ENCODE peak calls at places on chromosome 14, in five cellular contexts. One of them, this sample, is unnamed.

GRCh38 chr14:23370221-23370620 is 2.4 kb upstream of the IL25 start:
- DNase-seq in activated T-helper 1 cell treated with Interleukin-2 at 50 U/mL for 16 hours: no peak
- DNase-seq in cardiac fibroblast: no peak
- DNase-seq in HTR-8/SVneo: no peak
- DNase-seq in stimulated activated CD4-positive, alpha-beta T cell treated with anti-CD3 and anti-CD28 coated beads, Interleukin-2, amount 100 ng/mL, for 24 hours: no peak
- DNase-seq in this sample: no peak

GRCh38 chr14:101027291-101027690 is 123.8 kb upstream of the RTL1 start:
- DNase-seq in activated T-helper 1 cell treated with Interleukin-2 at 50 U/mL for 16 hours: no peak
- DNase-seq in cardiac fibroblast: no peak
- DNase-seq in HTR-8/SVneo: no peak
- DNase-seq in stimulated activated CD4-positive, alpha-beta T cell treated with anti-CD3 and anti-CD28 coated beads, Interleukin-2, amount 100 ng/mL, for 24 hours: no peak
- DNase-seq in this sample: no peak

GRCh38 chr14:68704736-68705720 is 87.8 kb downstream of the ZFP36L1 start:
- DNase-seq in activated T-helper 1 cell treated with Interleukin-2 at 50 U/mL for 16 hours: no peak
- DNase-seq in cardiac fibroblast: peak
- DNase-seq in HTR-8/SVneo: no peak
- DNase-seq in stimulated activated CD4-positive, alpha-beta T cell treated with anti-CD3 and anti-CD28 coated beads, Interleukin-2, amount 100 ng/mL, for 24 hours: no peak
- DNase-seq in this sample: no peak

GRCh38 chr14:65506801-65507200 is 94.3 kb downstream of the FUT8 start:
- DNase-seq in activated T-helper 1 cell treated with Interleukin-2 at 50 U/mL for 16 hours: no peak
- DNase-seq in cardiac fibroblast: no peak
- DNase-seq in HTR-8/SVneo: no peak
- DNase-seq in stimulated activated CD4-positive, alpha-beta T cell treated with anti-CD3 and anti-CD28 coated beads, Interleukin-2, amount 100 ng/mL, for 24 hours: no peak
- DNase-seq in this sample: no peak

GRCh38 chr14:30808576-30808975 is 65.8 kb upstream of the COCH start:
- DNase-seq in activated T-helper 1 cell treated with Interleukin-2 at 50 U/mL for 16 hours: no peak
- DNase-seq in cardiac fibroblast: peak
- DNase-seq in HTR-8/SVneo: no peak
- DNase-seq in stimulated activated CD4-positive, alpha-beta T cell treated with anti-CD3 and anti-CD28 coated beads, Interleukin-2, amount 100 ng/mL, for 24 hours: no peak
- DNase-seq in this sample: no peak

GRCh38 chr14:49505026-49505766 is 81.0 kb downstream of the RPS29 start:
- DNase-seq in activated T-helper 1 cell treated with Interleukin-2 at 50 U/mL for 16 hours: no peak
- DNase-seq in cardiac fibroblast: no peak
- DNase-seq in HTR-8/SVneo: no peak
- DNase-seq in stimulated activated CD4-positive, alpha-beta T cell treated with anti-CD3 and anti-CD28 coated beads, Interleukin-2, amount 100 ng/mL, for 24 hours: no peak
- DNase-seq in this sample: no peak

GRCh38 chr14:82855912-82856381 is 1322.3 kb upstream of the SEL1L start:
- DNase-seq in activated T-helper 1 cell treated with Interleukin-2 at 50 U/mL for 16 hours: no peak
- DNase-seq in cardiac fibroblast: peak
- DNase-seq in HTR-8/SVneo: peak
- DNase-seq in stimulated activated CD4-positive, alpha-beta T cell treated with anti-CD3 and anti-CD28 coated beads, Interleukin-2, amount 100 ng/mL, for 24 hours: no peak
- DNase-seq in this sample: no peak

GRCh38 chr14:96274122-96274910 is 18.3 kb downstream of the BDKRB1 start:
- DNase-seq in activated T-helper 1 cell treated with Interleukin-2 at 50 U/mL for 16 hours: no peak
- DNase-seq in cardiac fibroblast: peak
- DNase-seq in HTR-8/SVneo: no peak
- DNase-seq in stimulated activated CD4-positive, alpha-beta T cell treated with anti-CD3 and anti-CD28 coated beads, Interleukin-2, amount 100 ng/mL, for 24 hours: no peak
- DNase-seq in this sample: no peak

GRCh38 chr14:102111101-102111500 is 24.3 kb upstream of the HSP90AA1 start:
- DNase-seq in activated T-helper 1 cell treated with Interleukin-2 at 50 U/mL for 16 hours: no peak
- DNase-seq in cardiac fibroblast: no peak
- DNase-seq in HTR-8/SVneo: no peak
- DNase-seq in stimulated activated CD4-positive, alpha-beta T cell treated with anti-CD3 and anti-CD28 coated beads, Interleukin-2, amount 100 ng/mL, for 24 hours: no peak
- DNase-seq in this sample: no peak

GRCh38 chr14:99462211-99462610 is 18.4 kb downstream of the SETD3 start:
- DNase-seq in activated T-helper 1 cell treated with Interleukin-2 at 50 U/mL for 16 hours: no peak
- DNase-seq in cardiac fibroblast: no peak
- DNase-seq in HTR-8/SVneo: no peak
- DNase-seq in stimulated activated CD4-positive, alpha-beta T cell treated with anti-CD3 and anti-CD28 coated beads, Interleukin-2, amount 100 ng/mL, for 24 hours: no peak
- DNase-seq in this sample: no peak

This sample was measured in activated naive CD4-positive, alpha-beta T cell treated with Interleukin-2 at 50 U/mL for 16 hours.